ENCODE peak calls at places on chromosomes 12 and 14, in eight cellular contexts. S, R, O, K, Y, F, P and H are unnamed samples.
A peak's percentile ranks its signal among the peaks of the same experiment; 100 is the strongest.

GRCh38 chr12:125081427-125081826 is 16.2 kb downstream of the AACS start:
- DNase-seq in S (no peak), R (no peak), O (no peak), K (no peak), Y (no peak), F (no peak), P (no peak), H (no peak)

GRCh38 chr12:12180575-12180974 is 86.3 kb downstream of the LRP6 start:
- DNase-seq in S (no peak), R (no peak), O (no peak), K (no peak), Y (no peak), F (no peak), P (no peak), H (no peak)

GRCh38 chr14:64061706-64062105 is 208.9 kb downstream of the SYNE2 start:
- DNase-seq in S (no peak), R (no peak), O (no peak), K (no peak), Y (no peak), F (no peak), P (no peak), H (no peak)

GRCh38 chr12:114774181-114774580 is 90.2 kb upstream of the TBX3 start:
- DNase-seq in S (no peak), R (peak; percentile 86), O (peak; percentile 62), K (peak; percentile 71), Y (no peak), F (no peak), P (peak; percentile 94), H (peak; percentile 88)

GRCh38 chr12:88375301-88375959 is 204.8 kb downstream of the KITLG start:
- DNase-seq in S (no peak), R (no peak), O (no peak), K (no peak), Y (no peak), F (no peak), P (no peak), H (no peak)

GRCh38 chr14:34713681-34714319 is 593 bp downstream of the CFL2 start:
- DNase-seq in S (peak; percentile 33), R (peak; percentile 74), O (peak; percentile 80), K (no peak), Y (no peak), F (peak; percentile 13), P (peak; percentile 67), H (peak; percentile 64)

GRCh38 chr12:114342651-114343050 is 63.3 kb downstream of the TBX5 start:
- DNase-seq in S (no peak), R (no peak), O (peak; percentile 10), K (no peak), Y (no peak), F (no peak), P (no peak), H (peak; percentile 15)

GRCh38 chr14:21267886-21268611 is 1.2 kb downstream of the HNRNPC start:
- DNase-seq in S (no peak), R (peak; percentile 40), O (no peak), K (no peak), Y (no peak), F (no peak), P (peak; percentile 59), H (peak; percentile 15)

GRCh38 chr12:51531982-51532497 is 59.0 kb upstream of the SCN8A start:
- DNase-seq in S (peak; percentile 81), R (peak; percentile 86), O (peak; percentile 84), K (peak; percentile 65), Y (peak; percentile 73), F (peak; percentile 80), P (peak; percentile 79), H (peak; percentile 63)

GRCh38 chr12:128607606-128608005 is 216.2 kb downstream of the SLC15A4 start:
- DNase-seq in S (no peak), R (no peak), O (no peak), K (no peak), Y (no peak), F (no peak), P (no peak), H (no peak)